ENCODE peak calls at places on chromosomes 11 and 22, in seven cellular contexts. T is EL; W is dorsolateral prefrontal cortex; H is NCI-H1092 treated with DMSO at 0.1 percent for 48 hours; N is NCI-H1694; D is CD8-positive, alpha-beta T cell; U is NCI-H82. C is an unnamed sample.

GRCh38 chr22:29587938-29588699 is 7.2 kb upstream of the NIPSNAP1 start:
- DNase-seq in T (peak), W (no peak), H (no peak), N (no peak), D (no peak), U (no peak), C (no peak)

GRCh38 chr22:20268350-20269012 is 363 bp upstream of the RTN4R start:
- DNase-seq in T (peak), W (no peak), H (peak), N (no peak), D (peak), U (peak), C (no peak)

GRCh38 chr11:121067453-121067852 is 33.6 kb upstream of the TECTA start:
- DNase-seq in T (no peak), W (no peak), H (peak), N (peak), D (no peak), U (no peak), C (no peak)

GRCh38 chr11:66361502-66361941 is 10.0 kb downstream of the SLC29A2 start:
- DNase-seq in T (no peak), W (no peak), H (no peak), N (no peak), D (no peak), U (no peak), C (no peak)

GRCh38 chr11:61999141-61999975 is 31.9 kb upstream of the FTH1 start:
- DNase-seq in T (no peak), W (no peak), H (no peak), N (no peak), D (no peak), U (no peak), C (no peak)

GRCh38 chr22:22565991-22566390 is 6.9 kb upstream of the PRAME start:
- DNase-seq in T (peak), W (no peak), H (no peak), N (no peak), D (no peak), U (no peak), C (no peak)

GRCh38 chr11:110711776-110712642 is at the start of gene ARHGAP20:
- DNase-seq in T (peak), W (peak), H (peak), N (peak), D (no peak), U (peak), C (peak)

GRCh38 chr22:50714631-50715179 is 23.3 kb upstream of the ACR start:
- DNase-seq in T (no peak), W (no peak), H (no peak), N (no peak), D (no peak), U (no peak), C (no peak)

GRCh38 chr11:9267680-9268079 is 2.5 kb upstream of the DENND5A start:
- DNase-seq in T (no peak), W (no peak), H (no peak), N (no peak), D (no peak), U (no peak), C (no peak)

GRCh38 chr22:47328550-47329243 is 566.2 kb downstream of the TBC1D22A start:
- DNase-seq in T (peak), W (no peak), H (no peak), N (no peak), D (no peak), U (no peak), C (no peak)

GRCh38 chr11:16859651-16860050 is 121.2 kb downstream of the C11orf58 start:
- DNase-seq in T (no peak), W (no peak), H (no peak), N (no peak), D (no peak), U (no peak), C (no peak)

GRCh38 chr22:22037740-22038139 is 55.2 kb upstream of the TOP3B start:
- DNase-seq in T (peak), W (no peak), H (no peak), N (no peak), D (no peak), U (no peak), C (no peak)

GRCh38 chr11:44559207-44559943 is 6.1 kb upstream of the CD82 start:
- DNase-seq in T (peak), W (no peak), H (no peak), N (no peak), D (no peak), U (peak), C (no peak)

GRCh38 chr11:57675176-57675941 is 7.4 kb downstream of the ZDHHC5 start:
- DNase-seq in T (no peak), W (no peak), H (no peak), N (no peak), D (no peak), U (no peak), C (no peak)

GRCh38 chr11:39745401-39745800 is 1714.1 kb downstream of the LRRC4C start:
- DNase-seq in T (no peak), W (no peak), H (no peak), N (no peak), D (no peak), U (no peak), C (no peak)

GRCh38 chr11:64095286-64095825 is 59.6 kb downstream of the FLRT1 start:
- DNase-seq in T (no peak), W (no peak), H (peak), N (no peak), D (no peak), U (no peak), C (no peak)

GRCh38 chr11:104837969-104838639 is 60.2 kb downstream of the CASP12 start:
- DNase-seq in T (no peak), W (no peak), H (no peak), N (no peak), D (no peak), U (no peak), C (no peak)

GRCh38 chr22:39534591-39535301 is 2.2 kb upstream of the RPS19BP1 start:
- DNase-seq in T (peak), W (peak), H (peak), N (peak), D (peak), U (peak), C (peak)

C was measured in C1 segment of cervical spinal cord.